ENCODE peak calls at places on chromosome X, in six cellular contexts. T, C, G, K, A and X are unnamed samples. For H3K4me1, the result is how much of the 10 kb centered on the place peaks cover.

GRCh38 chrX:17944833-17945497 is 83.9 kb upstream of the RAI2 start:
- DNase-seq in T (no peak), C (no peak), K (peak), A (no peak), G (peak), X (peak)

GRCh38 chrX:69362354-69362753 is 141.8 kb upstream of the NALF2 start:
- DNase-seq in A (no peak), G (no peak), T (no peak), K (no peak), C (no peak), X (no peak)

GRCh38 chrX:101203782-101204351 is 15.7 kb upstream of the DRP2 start:
- DNase-seq in A (no peak), G (peak), C (no peak), K (no peak), T (no peak), X (no peak)

GRCh38 chrX:15465347-15465746 is 27.8 kb downstream of the PIR start:
- DNase-seq in G (peak), T (no peak), A (no peak), K (no peak), C (no peak), X (no peak)

GRCh38 chrX:21885568-21885967 is 29.8 kb downstream of the YY2 start:
- DNase-seq in K (no peak), A (no peak), T (no peak), C (no peak), G (no peak), X (no peak)

GRCh38 chrX:7987160-7987992 is 60.2 kb upstream of the PNPLA4 start:
- DNase-seq in G (peak), C (no peak), A (no peak), K (no peak), T (no peak), X (no peak)

GRCh38 chrX:20363003-20363674 is 96.4 kb upstream of the RPS6KA3 start:
- DNase-seq in G (no peak), A (no peak), T (no peak), K (no peak), C (peak), X (no peak)

GRCh38 chrX:47802589-47802988 is 34.1 kb upstream of the ZNF81 start:
- DNase-seq in C (no peak), K (no peak), T (no peak), A (no peak), G (no peak), X (peak)

GRCh38 chrX:22063284-22063683 is 31.2 kb downstream of the PHEX start:
- DNase-seq in C (no peak), A (no peak), T (no peak), K (no peak), G (peak), X (no peak)

GRCh38 chrX:53442322-53442631 is 8.1 kb upstream of the HSD17B10 start:
- DNase-seq in C (no peak), G (no peak), K (no peak), T (no peak), A (no peak), X (no peak)

GRCh38 chrX:95764972-95765451 is 919.6 kb upstream of the DIAPH2 start:
- DNase-seq in G (peak), A (no peak), T (no peak), K (no peak), C (no peak), X (no peak)

GRCh38 chrX:78548012-78548411 is 111.1 kb downstream of the RTL3 start:
- DNase-seq in C (no peak), K (no peak), G (no peak), T (no peak), A (no peak), X (no peak)

GRCh38 chrX:15505104-15505503 is 4.5 kb downstream of the BMX start:
- DNase-seq in G (no peak), K (no peak), T (no peak), C (no peak), A (no peak), X (no peak)

GRCh38 chrX:71652405-71652804 is 14.9 kb upstream of the LOC101059915 start:
- DNase-seq in A (no peak), K (peak), C (peak), T (no peak), G (peak), X (peak)

GRCh38 chrX:19593684-19594083 is 78.4 kb upstream of the MAP3K15 start:
- DNase-seq in K (no peak), C (no peak), A (no peak), G (peak), T (no peak), X (no peak)

GRCh38 chrX:1599791-1600405 is 8.5 kb downstream of the AKAP17A start:
- DNase-seq in K (no peak), A (no peak), G (no peak), C (no peak), T (no peak), X (no peak)

GRCh38 chrX:136880003-136880451 is 498 bp downstream of the RBMX start:
- DNase-seq in A (peak), T (no peak), G (peak), C (peak), K (no peak), X (no peak)

GRCh38 chrX:119871599-119872395 is at the start of the genes NDUFA1 and RNF113A:
- DNase-seq in T (peak), C (peak), K (peak), G (peak), A (peak), X (peak)

GRCh38 chrX:78493180-78493579 is 165.8 kb upstream of the CYSLTR1 start:
- DNase-seq in K (no peak), T (no peak), A (no peak), G (no peak), C (no peak), X (no peak)

GRCh38 chrX:104105863-104106262 is 6.5 kb upstream of the ZCCHC18 start:
- DNase-seq in T (no peak), C (no peak), G (no peak), K (no peak), A (no peak), X (no peak)

GRCh38 chrX:39729834-39730670 is 367.7 kb downstream of the BCOR start:
- DNase-seq in K (peak), G (no peak), A (no peak), T (no peak), C (no peak), X (no peak)

GRCh38 chrX:132741706-132742105 is 216.7 kb downstream of the HS6ST2 start:
- DNase-seq in C (no peak), K (no peak), A (no peak), G (no peak), T (no peak), X (no peak)

GRCh38 chrX:70454441-70455365 is 10.1 kb downstream of the DLG3 start:
- DNase-seq in G (peak), K (peak), A (peak), T (peak), C (peak), X (peak)

GRCh38 chrX:19912-20571 is 261.1 kb upstream of the PLCXD1 start:
- DNase-seq in T (no peak), A (peak), C (peak), G (peak), K (peak), X (no peak)

GRCh38 chrX:134338527-134338926 is 101.5 kb downstream of the CCDC160 start:
- DNase-seq in K (no peak), T (no peak), A (no peak), C (no peak), G (peak), X (no peak)

GRCh38 chrX:2385224-2385623 is 115.6 kb downstream of the DHRSX start:
- DNase-seq in C (no peak), G (no peak), A (no peak), T (no peak), K (no peak), X (no peak)

GRCh38 chrX:15931362-15931761 is 76.7 kb upstream of the AP1S2 start:
- DNase-seq in C (no peak), T (no peak), A (no peak), G (peak), K (no peak), X (no peak)

GRCh38 chrX:100615015-100615414 is 21.6 kb downstream of the TSPAN6 start:
- DNase-seq in C (peak), K (no peak), T (no peak), A (no peak), G (no peak), X (no peak)

GRCh38 chrX:128020701-128021100 is 31.5 kb downstream of the ACTRT1 start:
- DNase-seq in C (no peak), T (no peak), A (no peak), K (no peak), G (no peak), X (peak)

GRCh38 chrX:74133156-74133796 is 170.7 kb upstream of the ZCCHC13 start:
- DNase-seq in G (peak), T (no peak), A (no peak), K (peak), C (no peak), X (peak)

GRCh38 chrX:10477525-10477924 is 142.9 kb downstream of the MID1 start:
- DNase-seq in T (no peak), A (no peak), K (no peak), C (no peak), G (no peak), X (no peak)
- H3K4me1 ChIP-seq in T (under half), A (under half), K (under half), C (under half), G (under half), X (under half)

GRCh38 chrX:46791927-46792825 is 33.3 kb upstream of the SLC9A7 start:
- DNase-seq in T (no peak), A (peak), G (no peak), K (no peak), C (no peak), X (peak)

GRCh38 chrX:46796574-46797191 is 37.8 kb upstream of the SLC9A7 start:
- DNase-seq in C (peak), T (peak), G (peak), K (peak), A (peak), X (peak)

GRCh38 chrX:46793386-46794143 is 34.6 kb upstream of the SLC9A7 start:
- DNase-seq in K (no peak), T (no peak), C (no peak), A (no peak), G (no peak), X (no peak)

GRCh38 chrX:46788902-46789301 is 30.0 kb upstream of the SLC9A7 start:
- DNase-seq in G (no peak), A (no peak), T (no peak), K (no peak), C (no peak), X (no peak)

DNA sequence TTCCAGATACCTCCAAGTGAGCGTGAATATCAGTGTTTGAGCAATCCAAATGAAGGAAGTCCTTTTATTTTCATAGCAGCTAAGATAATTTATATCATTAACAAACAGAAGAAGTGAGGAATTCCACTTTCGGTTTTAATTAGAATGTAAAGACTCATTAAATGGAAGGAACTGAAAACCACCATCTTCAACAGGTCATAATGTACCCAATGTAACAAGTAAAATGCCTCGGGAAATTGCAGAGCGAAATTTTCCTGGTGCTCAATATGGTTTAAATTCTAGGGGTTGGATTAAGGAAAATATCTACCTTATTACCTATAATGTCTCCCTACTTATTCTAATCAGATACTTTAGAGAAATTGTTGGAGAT is 33.9 kb upstream of the SLC9A7 start:
- DNase-seq in G (no peak), T (no peak), A (no peak), C (no peak), K (no peak), X (no peak)
- H3K4me1 ChIP-seq in G (under half), T (under half), A (under half), C (under half), K (under half), X (under half)

GRCh38 chrX:153922286-153922573 is 3.8 kb downstream of the ARHGAP4 start:
- DNase-seq in T (no peak), G (no peak), C (no peak), A (no peak), K (no peak), X (no peak)
- H3K4me1 ChIP-seq in T (under half), G (under half), C (under half), A (under half), K (under half), X (under half)

GRCh38 chrX:148530464-148531077 is 30.2 kb downstream of the AFF2 start:
- DNase-seq in G (peak), T (no peak), A (no peak), K (peak), C (no peak), X (no peak)
- H3K4me1 ChIP-seq in G (half or more), T (under half), A (under half), K (under half), C (under half), X (under half)

DNA sequence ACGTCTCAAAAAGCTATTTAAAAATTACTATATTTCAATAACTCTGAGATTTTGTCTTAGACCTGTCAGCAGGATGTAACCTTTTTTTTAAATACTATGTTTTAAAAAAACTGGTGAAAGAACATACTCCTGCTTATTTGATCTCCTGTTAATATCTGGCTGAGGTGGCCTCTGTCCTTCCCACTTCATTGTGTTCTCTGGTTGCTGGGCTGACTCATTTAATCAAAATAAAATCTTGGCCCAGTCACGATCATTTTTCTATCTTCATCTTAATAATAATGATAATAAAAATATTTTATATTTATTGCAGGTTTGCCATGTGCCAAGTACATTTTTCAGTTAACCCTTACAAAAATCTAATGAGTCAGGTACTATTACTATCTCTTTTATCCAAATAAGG is 73.6 kb downstream of the GLUD2 start:
- DNase-seq in G (no peak), C (no peak), T (no peak), K (no peak), A (no peak), X (no peak)
- H3K4me1 ChIP-seq in G (under half), C (under half), T (under half), K (under half), A (under half), X (under half)